ENCODE peak calls at places on chromosomes 5 and 9, in eight cellular contexts. E is pancreas, O is lung, B is AG10803, P is cardiac muscle cell, U is fibroblast of pulmonary artery, N is stomach, W is heart left ventricle. V is an unnamed sample.

GRCh38 chr5:92674322-92674721 is 906.7 kb downstream of the NR2F1-AS1 start:
- DNase-seq in O (no peak), E (no peak), U (no peak), N (no peak), B (no peak), W (no peak), P (no peak), V (no peak)

GRCh38 chr5:178793156-178793555 is 62.7 kb upstream of the ZNF354A start:
- DNase-seq in N (peak), U (no peak), O (no peak), P (peak), W (no peak), B (no peak), E (no peak), V (no peak)

GRCh38 chr5:172534229-172535169 is 80.2 kb upstream of the SH3PXD2B start:
- DNase-seq in W (no peak), B (no peak), O (peak), U (no peak), N (no peak), E (no peak), P (no peak), V (peak)

GRCh38 chr5:124923131-124923530 is 176.7 kb upstream of the ZNF608 start:
- DNase-seq in U (peak), P (peak), N (no peak), B (peak), E (no peak), O (no peak), W (no peak), V (peak)

GRCh38 chr5:31106259-31106658 is 87.2 kb upstream of the CDH6 start:
- DNase-seq in O (no peak), W (no peak), E (no peak), B (no peak), U (no peak), N (no peak), P (no peak), V (no peak)

GRCh38 chr5:102713682-102714231 is 41.3 kb upstream of the PAM start:
- DNase-seq in E (no peak), B (peak), U (peak), W (no peak), P (peak), O (no peak), N (no peak), V (peak)

GRCh38 chr9:81028504-81028903 is 660.8 kb downstream of the TLE1 start:
- DNase-seq in O (no peak), E (no peak), W (no peak), U (peak), P (no peak), B (peak), N (no peak), V (peak)

GRCh38 chr9:85543196-85543595 is 198.6 kb downstream of the AGTPBP1 start:
- DNase-seq in O (no peak), N (no peak), W (no peak), E (no peak), U (no peak), P (no peak), B (no peak), V (no peak)

GRCh38 chr5:164422400-164422799 is 917.0 kb downstream of the MAT2B start:
- DNase-seq in W (no peak), B (peak), U (peak), N (no peak), O (no peak), P (peak), E (no peak), V (peak)

GRCh38 chr5:120767171-120767820 is 303.2 kb downstream of the PRR16 start:
- DNase-seq in P (no peak), O (no peak), U (peak), N (no peak), E (no peak), B (peak), W (no peak), V (peak)

GRCh38 chr5:33701251-33701650 is 190.5 kb downstream of the ADAMTS12 start:
- DNase-seq in W (no peak), U (peak), E (no peak), B (peak), N (no peak), P (no peak), O (no peak), V (peak)

DNA sequence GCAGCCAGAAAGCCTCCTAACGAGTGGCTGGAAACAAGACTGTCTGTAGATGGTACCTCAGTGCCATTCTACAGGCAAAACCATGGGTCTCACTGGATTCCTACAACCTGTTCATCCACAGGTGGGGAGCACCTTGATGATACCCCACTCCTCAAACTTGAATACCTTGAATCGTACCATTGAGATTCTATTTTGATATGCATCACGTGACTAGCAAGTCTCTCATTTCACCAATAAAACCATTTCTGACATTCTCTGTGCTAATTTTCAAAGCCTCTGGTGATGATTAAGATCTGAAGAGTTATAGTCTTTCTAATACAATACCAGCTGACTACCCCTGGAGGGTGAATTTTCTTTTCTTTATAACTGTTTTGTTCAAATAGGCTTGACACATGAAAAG is 188.9 kb downstream of the ADAMTS12 start:
- DNase-seq in W (no peak), E (no peak), P (no peak), U (no peak), O (no peak), N (no peak), B (no peak), V (no peak)
- H3K4me3 ChIP-seq in W (no peak), E (no peak), P (no peak), U (no peak), O (no peak), N (no peak), B (no peak), V (no peak)

DNA sequence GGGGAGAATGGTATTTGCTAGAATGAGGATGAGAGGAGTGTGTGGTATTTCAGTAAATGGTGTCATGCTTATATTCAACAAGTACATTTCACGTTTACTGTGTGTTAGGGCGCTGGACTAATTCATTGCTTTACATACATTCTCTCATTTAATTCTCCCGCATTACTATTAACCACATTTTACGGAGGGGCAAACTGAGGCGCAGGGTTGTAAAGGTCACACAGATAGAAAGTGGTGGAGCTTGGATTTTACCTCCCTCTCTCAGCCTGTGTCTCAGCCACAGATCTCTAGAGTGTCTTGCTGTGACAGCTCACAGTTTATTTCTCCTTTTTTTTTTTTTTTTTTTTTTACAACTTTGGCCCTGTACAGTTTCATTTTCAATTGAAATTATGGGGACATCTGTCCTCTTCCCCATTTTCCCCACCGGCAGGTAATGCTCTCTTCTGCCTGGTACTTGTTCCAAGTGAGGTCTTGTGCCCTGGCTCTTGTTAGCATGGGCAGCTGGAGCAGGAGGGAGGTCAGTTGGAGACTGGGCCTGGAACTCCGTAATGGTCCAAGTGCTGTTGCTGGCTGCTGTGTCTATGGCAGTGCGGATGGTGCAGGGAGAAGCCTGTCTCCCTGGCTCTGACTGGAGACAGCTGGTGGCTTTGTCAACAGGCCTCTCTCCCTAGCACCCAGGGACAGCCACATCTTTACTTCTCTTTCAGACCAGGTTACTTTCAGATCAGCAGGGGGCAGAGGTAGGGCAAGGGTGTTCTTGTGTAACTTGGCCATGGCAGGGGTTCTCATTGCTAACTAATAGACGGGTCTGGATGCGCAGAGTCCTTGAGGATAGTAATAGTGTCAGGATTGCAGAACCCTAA is 20.5 kb upstream of the NDST1 start:
- DNase-seq in B (peak), U (peak), W (no peak), E (peak), O (no peak), P (no peak), N (peak), V (peak)
- TF ChIP-seq CTCF in B (peak), U (peak), W (no peak), E (no peak), O (no peak), P (peak), N (no peak), V (peak)

GRCh38 chr9:70042461-70043215 is 1.0 kb upstream of the MAMDC2 start:
- DNase-seq in U (no peak), N (no peak), E (no peak), W (no peak), O (no peak), P (no peak), B (no peak), V (no peak)
- H3K4me3 ChIP-seq in U (no peak), N (peak), E (no peak), W (no peak), O (no peak), P (no peak), B (no peak), V (no peak)

DNA sequence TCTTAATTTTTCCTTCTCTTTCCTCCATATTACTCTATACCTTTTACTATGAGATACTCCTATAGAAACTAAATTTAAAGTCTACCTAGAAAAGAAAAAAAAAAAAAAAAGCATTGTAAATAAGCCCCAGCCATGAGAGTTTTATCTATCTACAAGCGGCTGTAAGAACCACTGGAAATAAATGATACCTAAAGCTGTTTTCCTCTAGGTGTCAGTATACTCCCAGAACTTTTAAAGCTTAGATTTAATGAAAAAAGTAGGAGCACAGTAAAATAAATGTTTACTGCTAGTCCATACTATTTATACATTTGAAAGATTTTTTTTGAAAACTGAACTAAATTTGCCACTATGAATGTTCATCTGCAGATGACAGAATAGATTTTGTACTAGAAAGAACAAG is 26.2 kb downstream of the TYRP1 start:
- DNase-seq in P (peak), O (no peak), U (peak), B (peak), E (no peak), W (no peak), N (no peak), V (peak)
- TF ChIP-seq CTCF in P (peak), O (no peak), U (peak), B (peak), E (no peak), W (peak), N (peak), V (peak)

DNA sequence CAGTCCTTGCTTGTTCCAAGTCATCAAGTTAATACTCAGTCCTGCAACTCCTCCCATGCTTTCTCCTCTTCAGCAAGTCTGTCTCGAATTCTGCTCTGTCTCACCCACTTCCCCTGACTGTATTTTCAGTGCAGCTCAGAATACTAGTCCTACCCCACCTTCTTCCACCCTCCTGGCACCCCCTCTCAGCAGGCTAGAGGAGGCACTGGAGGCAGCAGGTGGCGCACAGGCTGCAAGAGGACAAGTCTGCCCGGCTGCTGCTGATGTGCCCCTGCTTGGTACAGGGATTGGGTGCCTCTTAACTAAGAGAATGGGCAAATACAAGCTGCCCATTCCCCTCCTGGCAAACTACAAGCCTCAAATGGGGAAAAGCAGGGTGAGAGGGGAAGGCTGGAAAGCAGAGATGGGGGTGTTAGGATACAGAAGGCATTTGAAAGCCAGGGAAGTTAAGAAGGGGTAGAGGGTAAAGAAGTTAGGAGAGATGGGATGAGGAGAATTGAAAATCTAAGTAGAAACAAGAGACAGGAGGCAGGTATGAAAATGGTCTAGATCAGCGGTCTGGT is 5.0 kb downstream of the TLN1 start:
- DNase-seq in P (peak), W (no peak), B (peak), O (no peak), U (peak), N (no peak), E (no peak), V (peak)
- H3K4me3 ChIP-seq in P (no peak), W (peak), B (peak), O (no peak), U (peak), N (peak), E (no peak), V (peak)

V was measured in fibroblast of mammary gland.